ENCODE peak calls at places on chromosomes 2 and 18, in six cellular contexts. W is GM13977, M is GM13976, R is nephron progenitor cell, E is LHCN-M2, T is LoVo. Q is an unnamed sample.
A peak's percentile ranks its signal among the peaks of the same experiment; 100 is the strongest.

GRCh38 chr18:75089748-75090327 is 119.1 kb downstream of the PTGR3 start:
- DNase-seq in M (no peak), E (no peak), W (no peak), T (no peak), R (no peak), Q (no peak)

GRCh38 chr18:67261931-67262552 is 254.5 kb downstream of the DSEL start:
- DNase-seq in R (no peak), E (peak; percentile 59), W (no peak), T (no peak), M (no peak), Q (no peak)

GRCh38 chr2:68414862-68415261 is 49.8 kb downstream of the PLEK start:
- DNase-seq in E (no peak), R (no peak), W (no peak), T (no peak), M (no peak), Q (no peak)

GRCh38 chr2:3654031-3654430 is 4.0 kb upstream of the ALLC start:
- DNase-seq in E (no peak), R (no peak), M (no peak), W (no peak), T (no peak), Q (no peak)

GRCh38 chr2:86633094-86633740 is 9.6 kb upstream of the RNF103 start:
- DNase-seq in R (no peak), E (no peak), M (no peak), T (no peak), W (no peak), Q (no peak)

GRCh38 chr2:98013407-98014042 is 17.8 kb upstream of the TMEM131 start:
- DNase-seq in R (no peak), T (no peak), E (peak; percentile 37), M (peak; percentile 46), W (peak; percentile 43), Q (peak; percentile 25)

GRCh38 chr18:12304351-12305210 is 3.5 kb upstream of the TUBB6 start:
- DNase-seq in W (no peak), T (no peak), E (no peak), R (no peak), M (no peak), Q (no peak)

GRCh38 chr2:240553956-240554480 is 3.8 kb downstream of the ANKMY1 start:
- DNase-seq in W (no peak), E (no peak), M (no peak), T (no peak), R (no peak), Q (no peak)

GRCh38 chr18:69528439-69528838 is 127.8 kb downstream of the DOK6 start:
- DNase-seq in M (no peak), R (no peak), W (no peak), T (no peak), E (no peak), Q (no peak)

GRCh38 chr18:13227910-13228309 is 9.3 kb downstream of the LDLRAD4 start:
- DNase-seq in W (no peak), E (no peak), T (no peak), M (no peak), R (no peak), Q (no peak)

GRCh38 chr18:39053569-39053968 is 1488.0 kb upstream of the CELF4 start:
- DNase-seq in M (no peak), W (no peak), R (no peak), E (no peak), T (no peak), Q (no peak)

GRCh38 chr2:74593826-74594467 is 39.4 kb downstream of the DOK1 start:
- DNase-seq in W (no peak), R (no peak), E (peak; percentile 58), M (no peak), T (no peak), Q (no peak)

GRCh38 chr2:151153601-151154000 is 108.1 kb downstream of the RBM43 start:
- DNase-seq in M (no peak), T (no peak), R (no peak), E (no peak), W (no peak), Q (no peak)

GRCh38 chr2:154425999-154426398 is 272.5 kb upstream of the KCNJ3 start:
- DNase-seq in T (no peak), W (no peak), M (no peak), R (no peak), E (peak; percentile 38), Q (no peak)

GRCh38 chr18:27185025-27185763 is at the start of gene CHST9:
- DNase-seq in W (peak; percentile 25), M (peak; percentile 9), R (peak; percentile 75), E (no peak), T (no peak), Q (no peak)

GRCh38 chr2:24508878-24509277 is 17.8 kb downstream of the NCOA1 start:
- DNase-seq in W (no peak), E (no peak), R (no peak), T (no peak), M (no peak), Q (no peak)

GRCh38 chr2:176134978-176135575 is 5.6 kb downstream of the HOXD8 start:
- DNase-seq in R (no peak), M (no peak), W (no peak), T (peak; percentile 50), E (peak; percentile 26), Q (peak; percentile 49)

GRCh38 chr2:208542465-208543041 is 136.0 kb downstream of the PTH2R start:
- DNase-seq in T (no peak), E (no peak), R (no peak), M (no peak), W (no peak), Q (no peak)

GRCh38 chr2:150076281-150076680 is 411.2 kb downstream of the RND3 start:
- DNase-seq in E (peak; percentile 58), T (no peak), W (no peak), M (no peak), R (no peak), Q (peak; percentile 61)

GRCh38 chr2:57696016-57696415 is 350.6 kb upstream of the VRK2 start:
- DNase-seq in E (peak; percentile 43), W (no peak), T (peak; percentile 8), M (no peak), R (no peak), Q (peak; percentile 77)

GRCh38 chr18:59986139-59986538 is 86.3 kb downstream of the PMAIP1 start:
- DNase-seq in W (no peak), R (no peak), E (no peak), M (no peak), T (no peak), Q (no peak)

GRCh38 chr2:172082944-172083718 is 2.2 kb upstream of the DLX1 start:
- DNase-seq in E (no peak), T (no peak), M (peak; percentile 34), R (peak; percentile 40), W (no peak), Q (peak; percentile 36)

GRCh38 chr2:180622122-180622918 is 358.1 kb upstream of the UBE2E3 start:
- DNase-seq in R (no peak), W (no peak), M (no peak), E (peak; percentile 17), T (no peak), Q (peak; percentile 72)

GRCh38 chr2:27737676-27738348 is 33.7 kb upstream of the MRPL33 start:
- DNase-seq in R (no peak), T (peak; percentile 39), M (no peak), E (peak; percentile 54), W (no peak), Q (peak; percentile 66)

GRCh38 chr2:183035298-183035953 is 2.8 kb downstream of the NCKAP1 start:
- DNase-seq in M (no peak), W (no peak), R (no peak), E (peak; percentile 76), T (no peak), Q (peak; percentile 78)

GRCh38 chr2:238082858-238083257 is 17.3 kb upstream of the ESPNL start:
- DNase-seq in R (no peak), M (no peak), T (no peak), W (no peak), E (no peak), Q (no peak)

GRCh38 chr2:174939046-174939445 is 66.1 kb downstream of the CHN1 start:
- DNase-seq in M (no peak), W (no peak), T (peak; percentile 18), R (no peak), E (peak; percentile 80), Q (peak; percentile 76)

GRCh38 chr2:134576478-134576877 is 142.3 kb downstream of the TMEM163 start:
- DNase-seq in R (no peak), W (no peak), E (no peak), T (no peak), M (no peak), Q (no peak)

GRCh38 chr18:23106575-23106974 is 28.7 kb upstream of the CABLES1 start:
- DNase-seq in E (peak; percentile 98), W (no peak), M (no peak), R (peak; percentile 26), T (peak; percentile 95), Q (peak; percentile 98)

GRCh38 chr2:68255736-68256450 is 3.6 kb upstream of the PPP3R1 start:
- DNase-seq in M (no peak), W (no peak), E (peak; percentile 28), T (no peak), R (no peak), Q (peak; percentile 52)

GRCh38 chr2:215931256-215931903 is 82.0 kb downstream of the MREG start:
- DNase-seq in R (peak; percentile 73), M (peak; percentile 62), E (peak; percentile 76), W (peak; percentile 47), T (peak; percentile 65), Q (peak; percentile 79)

GRCh38 chr2:104861295-104862060 is 7.6 kb downstream of the POU3F3 start:
- DNase-seq in T (no peak), M (no peak), E (no peak), W (peak; percentile 19), R (no peak), Q (no peak)

GRCh38 chr2:22403748-22404147 is 981.2 kb upstream of the KLHL29 start:
- DNase-seq in T (no peak), R (no peak), E (no peak), M (no peak), W (no peak), Q (no peak)

GRCh38 chr2:158932246-158932645 is 36.2 kb upstream of the TANC1 start:
- DNase-seq in R (no peak), W (no peak), T (no peak), E (peak; percentile 79), M (no peak), Q (peak; percentile 14)